ENCODE peak calls at places on chromosome 13, in five cellular contexts. O, G, D, B and H are unnamed samples.

GRCh38 chr13:40578055-40578454 is 88.4 kb downstream of the FOXO1 start:
- DNase-seq in O (no peak), G (no peak), D (no peak), B (no peak), H (no peak)

GRCh38 chr13:22082030-22082429 is 411.2 kb downstream of the FGF9 start:
- DNase-seq in O (no peak), G (no peak), D (no peak), B (no peak), H (no peak)

GRCh38 chr13:103056008-103056407 is 10.2 kb downstream of the SLC10A2 start:
- DNase-seq in O (no peak), G (no peak), D (no peak), B (no peak), H (no peak)

GRCh38 chr13:99043700-99044300 is 65.9 kb upstream of the DOCK9 start:
- DNase-seq in O (no peak), G (no peak), D (no peak), B (no peak), H (no peak)

GRCh38 chr13:51380269-51380668 is 40.8 kb downstream of the SERPINE3 start:
- DNase-seq in O (no peak), G (no peak), D (no peak), B (no peak), H (no peak)

GRCh38 chr13:43246382-43246781 is 223.0 kb downstream of the DNAJC15 start:
- DNase-seq in O (no peak), G (no peak), D (no peak), B (no peak), H (no peak)

GRCh38 chr13:51793570-51794273 is 10.2 kb downstream of the DHRS12 start:
- DNase-seq in O (no peak), G (no peak), D (no peak), B (no peak), H (peak; percentile 72)

GRCh38 chr13:101703838-101704237 is 251.4 kb downstream of the ITGBL1 start:
- DNase-seq in O (no peak), G (no peak), D (no peak), B (no peak), H (no peak)

GRCh38 chr13:102869948-102870676 is 24.3 kb downstream of the ERCC5 start:
- DNase-seq in O (no peak), G (no peak), D (no peak), B (no peak), H (no peak)

GRCh38 chr13:23159205-23159586 is 21.6 kb upstream of the SGCG start:
- DNase-seq in O (no peak), G (no peak), D (no peak), B (peak; percentile 24), H (no peak)

GRCh38 chr13:88628882-88629281 is 957.7 kb downstream of the SLITRK5 start:
- DNase-seq in O (no peak), G (no peak), D (no peak), B (no peak), H (no peak)

GRCh38 chr13:51760592-51760991 is 43.4 kb downstream of the DHRS12 start:
- DNase-seq in O (no peak), G (no peak), D (no peak), B (no peak), H (no peak)

GRCh38 chr13:49836516-49836915 is 44.0 kb upstream of the KPNA3 start:
- DNase-seq in O (no peak), G (no peak), D (no peak), B (no peak), H (no peak)

GRCh38 chr13:76993021-76993420 is 1.1 kb downstream of the CLN5 start:
- DNase-seq in O (no peak), G (no peak), D (no peak), B (no peak), H (no peak)

GRCh38 chr13:94090773-94091172 is 388.7 kb downstream of the DCT start:
- DNase-seq in O (no peak), G (no peak), D (no peak), B (no peak), H (no peak)

GRCh38 chr13:31978021-31978420 is 53.6 kb upstream of the FRY start:
- DNase-seq in O (no peak), G (no peak), D (no peak), B (no peak), H (no peak)

GRCh38 chr13:71721117-71721516 is 145.9 kb downstream of the DACH1 start:
- DNase-seq in O (no peak), G (no peak), D (no peak), B (no peak), H (no peak)

GRCh38 chr13:106103779-106104178 is 431.7 kb downstream of the EFNB2 start:
- DNase-seq in O (no peak), G (no peak), D (no peak), B (peak; percentile 19), H (peak; percentile 52)

GRCh38 chr13:30333601-30334000 is 26.2 kb upstream of the KATNAL1 start:
- DNase-seq in O (no peak), G (no peak), D (no peak), B (no peak), H (no peak)

GRCh38 chr13:96871470-96871869 is 122.8 kb downstream of the OXGR1 start:
- DNase-seq in O (no peak), G (no peak), D (no peak), B (no peak), H (no peak)
- TF ChIP-seq POLR2A in O (no peak), G (no peak), D (no peak), B (no peak), H (no peak)

GRCh38 chr13:20175907-20176652 is 15.2 kb upstream of the GJA3 start:
- DNase-seq in O (no peak), G (no peak), D (no peak), B (no peak), H (no peak)

GRCh38 chr13:20177049-20177831 is 15.5 kb downstream of the GJB2 start:
- DNase-seq in O (no peak), G (no peak), D (no peak), B (no peak), H (no peak)

GRCh38 chr13:20173121-20173746 is 12.4 kb upstream of the GJA3 start:
- DNase-seq in O (no peak), G (no peak), D (no peak), B (no peak), H (no peak)

GRCh38 chr13:20175406-20175794 is 14.5 kb upstream of the GJA3 start:
- DNase-seq in O (no peak), G (no peak), D (no peak), B (no peak), H (no peak)

GRCh38 chr13:20174656-20175405 is 14.0 kb upstream of the GJA3 start:
- DNase-seq in O (peak; percentile 94), G (peak; percentile 85), D (peak; percentile 61), B (peak; percentile 69), H (peak; percentile 27)
- TF ChIP-seq POLR2A in O (no peak), G (no peak), D (no peak), B (no peak), H (no peak)

GRCh38 chr13:110421061-110421460 is 114.0 kb downstream of the COL4A2 start:
- DNase-seq in O (no peak), G (no peak), D (no peak), B (no peak), H (no peak)
- TF ChIP-seq POLR2A in O (no peak), G (no peak), D (no peak), B (no peak), H (no peak)

GRCh38 chr13:36343766-36344165 is 2.4 kb downstream of the SPART start:
- DNase-seq in O (no peak), G (no peak), D (no peak), B (no peak), H (no peak)

GRCh38 chr13:36344886-36345437 is 1.2 kb downstream of the SPART start:
- DNase-seq in O (no peak), G (no peak), D (no peak), B (no peak), H (no peak)

GRCh38 chr13:36346222-36347083 is at the start of gene SPART:
- DNase-seq in O (peak; percentile 96), G (peak; percentile 90), D (peak; percentile 96), B (peak; percentile 66), H (peak; percentile 82)

GRCh38 chr13:36344173-36344572 is 2.0 kb downstream of the SPART start:
- DNase-seq in O (no peak), G (peak; percentile 10), D (no peak), B (no peak), H (no peak)

GRCh38 chr13:36345438-36346221 is 564 bp downstream of the SPART start:
- DNase-seq in O (no peak), G (peak; percentile 60), D (peak; percentile 77), B (peak; percentile 14), H (peak; percentile 42)
- TF ChIP-seq POLR2A in O (no peak), G (peak; percentile 19), D (peak; percentile 60), B (no peak), H (peak; percentile 19)

DNA sequence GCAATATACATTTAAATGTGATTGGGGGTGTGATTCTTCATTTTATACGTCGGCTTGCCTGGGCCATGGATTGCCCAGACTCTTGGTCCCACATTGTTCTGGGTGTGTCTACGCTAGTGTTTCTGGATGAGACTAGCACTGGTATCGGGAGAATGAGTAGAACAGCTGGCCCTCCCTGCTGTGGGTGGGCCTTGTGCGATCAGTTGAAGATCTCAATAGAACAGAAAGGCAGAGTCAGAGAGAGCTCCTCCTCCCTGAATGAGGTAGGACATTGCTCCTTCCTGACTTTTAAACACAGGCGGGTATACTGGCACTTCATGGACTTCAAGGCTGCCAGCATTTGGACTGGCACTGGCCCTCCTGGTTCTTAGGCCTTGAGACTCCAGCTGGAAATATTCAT is 603.0 kb downstream of the LIG4 start:
- DNase-seq in O (no peak), G (no peak), D (no peak), B (no peak), H (no peak)
- TF ChIP-seq POLR2A in O (no peak), G (no peak), D (no peak), B (no peak), H (no peak)

DNA sequence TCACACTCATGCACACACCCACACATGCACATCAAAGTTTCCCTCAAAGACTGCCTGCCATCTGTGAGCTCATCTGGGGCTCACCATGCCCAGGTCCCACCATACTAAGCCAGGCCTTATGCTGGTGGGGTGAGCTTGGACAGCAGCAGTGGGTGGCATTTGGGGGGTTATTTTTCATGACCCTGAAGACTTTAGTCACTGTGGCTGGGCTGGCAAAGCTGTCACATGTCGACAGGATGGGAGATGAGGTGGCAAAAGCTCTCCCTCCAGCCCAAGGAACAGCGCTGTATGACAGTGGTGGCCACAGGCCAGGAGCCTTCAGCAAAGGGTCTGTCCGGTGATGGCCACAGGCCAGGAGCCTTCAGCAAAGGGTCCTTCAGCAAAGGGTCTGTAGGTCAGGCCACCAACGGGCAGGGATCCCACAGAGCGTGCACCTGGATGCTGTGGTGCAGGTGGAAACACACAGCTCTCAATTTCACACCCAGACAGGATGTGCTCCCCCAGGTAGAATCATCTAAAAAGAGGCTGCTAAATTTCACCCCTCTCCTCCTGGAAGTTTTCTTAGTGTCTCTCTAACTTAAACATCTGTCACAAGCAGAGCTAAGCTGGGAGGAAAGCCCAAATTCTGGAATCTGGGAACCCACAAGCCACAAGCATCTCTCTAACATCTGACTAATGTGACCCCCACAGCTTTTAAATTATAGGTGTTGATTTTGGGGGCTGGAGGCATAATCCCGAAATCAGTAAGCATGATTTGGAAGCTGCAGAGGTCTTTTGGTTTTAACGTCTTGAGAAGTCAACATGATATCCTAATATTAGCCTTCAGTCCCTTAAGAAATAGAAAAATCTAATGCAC is 23.1 kb downstream of the COL4A1 start:
- DNase-seq in O (peak; percentile 81), G (no peak), D (no peak), B (no peak), H (no peak)
- TF ChIP-seq POLR2A in O (no peak), G (no peak), D (no peak), B (no peak), H (no peak)